ENCODE peak calls at places on chromosome 1, in nine cellular contexts. One of them, this sample, is unnamed.

GRCh38 chr1:10628685-10629084 is 153.9 kb downstream of the PEX14 start:
- DNase-seq in foreskin fibroblast: no peak
- DNase-seq in cardiac muscle cell: peak
- DNase-seq in left ventricle myocardium inferior: peak
- DNase-seq in tibial nerve: peak
- DNase-seq in fibroblast of mammary gland: peak
- DNase-seq in neural progenitor cell: no peak
- DNase-seq in CD4-positive, alpha-beta memory T cell: no peak
- DNase-seq in osteoblast: peak
- DNase-seq in this sample: no peak

GRCh38 chr1:29636936-29637335 is 400.6 kb downstream of the PTPRU start:
- DNase-seq in left ventricle myocardium inferior: no peak
- DNase-seq in cardiac muscle cell: no peak
- DNase-seq in foreskin fibroblast: no peak
- DNase-seq in CD4-positive, alpha-beta memory T cell: no peak
- DNase-seq in osteoblast: no peak
- DNase-seq in neural progenitor cell: no peak
- DNase-seq in tibial nerve: no peak
- DNase-seq in fibroblast of mammary gland: no peak
- DNase-seq in this sample: no peak

GRCh38 chr1:167762061-167762746 is 40.4 kb downstream of the MPZL1 start:
- DNase-seq in osteoblast: no peak
- DNase-seq in cardiac muscle cell: no peak
- DNase-seq in CD4-positive, alpha-beta memory T cell: peak
- DNase-seq in tibial nerve: no peak
- DNase-seq in neural progenitor cell: no peak
- DNase-seq in left ventricle myocardium inferior: no peak
- DNase-seq in foreskin fibroblast: no peak
- DNase-seq in fibroblast of mammary gland: no peak
- DNase-seq in this sample: no peak

GRCh38 chr1:39752703-39753102 is 14.0 kb downstream of the PPIE start:
- DNase-seq in foreskin fibroblast: no peak
- DNase-seq in CD4-positive, alpha-beta memory T cell: no peak
- DNase-seq in neural progenitor cell: no peak
- DNase-seq in left ventricle myocardium inferior: no peak
- DNase-seq in tibial nerve: no peak
- DNase-seq in cardiac muscle cell: no peak
- DNase-seq in fibroblast of mammary gland: no peak
- DNase-seq in osteoblast: no peak
- DNase-seq in this sample: no peak

GRCh38 chr1:247079141-247079874 is 697 bp upstream of the ZNF670 start:
- DNase-seq in cardiac muscle cell: no peak
- DNase-seq in foreskin fibroblast: no peak
- DNase-seq in left ventricle myocardium inferior: no peak
- DNase-seq in CD4-positive, alpha-beta memory T cell: peak
- DNase-seq in fibroblast of mammary gland: peak
- DNase-seq in neural progenitor cell: peak
- DNase-seq in tibial nerve: no peak
- DNase-seq in osteoblast: no peak
- DNase-seq in this sample: no peak

GRCh38 chr1:194908643-194909042 is 1699.6 kb downstream of the KCNT2 start:
- DNase-seq in cardiac muscle cell: no peak
- DNase-seq in foreskin fibroblast: no peak
- DNase-seq in left ventricle myocardium inferior: no peak
- DNase-seq in osteoblast: no peak
- DNase-seq in fibroblast of mammary gland: no peak
- DNase-seq in tibial nerve: no peak
- DNase-seq in neural progenitor cell: no peak
- DNase-seq in CD4-positive, alpha-beta memory T cell: no peak
- DNase-seq in this sample: no peak

GRCh38 chr1:5734996-5735395 is 257.2 kb downstream of the NPHP4 start:
- DNase-seq in cardiac muscle cell: no peak
- DNase-seq in osteoblast: no peak
- DNase-seq in fibroblast of mammary gland: no peak
- DNase-seq in tibial nerve: no peak
- DNase-seq in foreskin fibroblast: no peak
- DNase-seq in left ventricle myocardium inferior: no peak
- DNase-seq in CD4-positive, alpha-beta memory T cell: no peak
- DNase-seq in neural progenitor cell: no peak
- DNase-seq in this sample: no peak

GRCh38 chr1:159076753-159077656 is at the start of gene AIM2:
- DNase-seq in osteoblast: peak
- DNase-seq in tibial nerve: no peak
- DNase-seq in neural progenitor cell: no peak
- DNase-seq in fibroblast of mammary gland: peak
- DNase-seq in cardiac muscle cell: no peak
- DNase-seq in left ventricle myocardium inferior: no peak
- DNase-seq in foreskin fibroblast: peak
- DNase-seq in CD4-positive, alpha-beta memory T cell: peak
- DNase-seq in this sample: no peak

GRCh38 chr1:29379438-29380073 is 143.2 kb downstream of the PTPRU start:
- DNase-seq in osteoblast: no peak
- DNase-seq in neural progenitor cell: peak
- DNase-seq in foreskin fibroblast: no peak
- DNase-seq in cardiac muscle cell: peak
- DNase-seq in left ventricle myocardium inferior: no peak
- DNase-seq in CD4-positive, alpha-beta memory T cell: no peak
- DNase-seq in tibial nerve: no peak
- DNase-seq in fibroblast of mammary gland: peak
- DNase-seq in this sample: no peak

GRCh38 chr1:28232558-28233263 is at the start of gene DNAJC8:
- DNase-seq in osteoblast: peak
- DNase-seq in CD4-positive, alpha-beta memory T cell: peak
- DNase-seq in foreskin fibroblast: peak
- DNase-seq in left ventricle myocardium inferior: peak
- DNase-seq in tibial nerve: peak
- DNase-seq in neural progenitor cell: peak
- DNase-seq in fibroblast of mammary gland: peak
- DNase-seq in cardiac muscle cell: peak
- DNase-seq in this sample: peak

GRCh38 chr1:228968841-228969606 is 233.7 kb downstream of the RHOU start:
- DNase-seq in CD4-positive, alpha-beta memory T cell: no peak
- DNase-seq in osteoblast: peak
- DNase-seq in cardiac muscle cell: no peak
- DNase-seq in foreskin fibroblast: no peak
- DNase-seq in neural progenitor cell: peak
- DNase-seq in tibial nerve: no peak
- DNase-seq in fibroblast of mammary gland: no peak
- DNase-seq in left ventricle myocardium inferior: no peak
- DNase-seq in this sample: peak

GRCh38 chr1:67771776-67772175 is 61.5 kb downstream of the GNG12 start:
- DNase-seq in cardiac muscle cell: peak
- DNase-seq in foreskin fibroblast: no peak
- DNase-seq in fibroblast of mammary gland: no peak
- DNase-seq in neural progenitor cell: no peak
- DNase-seq in osteoblast: no peak
- DNase-seq in CD4-positive, alpha-beta memory T cell: no peak
- DNase-seq in left ventricle myocardium inferior: no peak
- DNase-seq in tibial nerve: no peak
- DNase-seq in this sample: no peak

GRCh38 chr1:89698020-89698560 is 65.2 kb downstream of the LRRC8C start:
- DNase-seq in osteoblast: no peak
- DNase-seq in foreskin fibroblast: no peak
- DNase-seq in CD4-positive, alpha-beta memory T cell: no peak
- DNase-seq in tibial nerve: no peak
- DNase-seq in cardiac muscle cell: no peak
- DNase-seq in left ventricle myocardium inferior: no peak
- DNase-seq in fibroblast of mammary gland: peak
- DNase-seq in neural progenitor cell: no peak
- DNase-seq in this sample: no peak

GRCh38 chr1:235270625-235271024 is 57.4 kb downstream of the ARID4B start:
- DNase-seq in neural progenitor cell: no peak
- DNase-seq in fibroblast of mammary gland: peak
- DNase-seq in CD4-positive, alpha-beta memory T cell: peak
- DNase-seq in osteoblast: peak
- DNase-seq in left ventricle myocardium inferior: no peak
- DNase-seq in tibial nerve: no peak
- DNase-seq in foreskin fibroblast: peak
- DNase-seq in cardiac muscle cell: peak
- DNase-seq in this sample: no peak

GRCh38 chr1:110094931-110095654 is 17.1 kb upstream of the UBL4B start:
- DNase-seq in tibial nerve: no peak
- DNase-seq in cardiac muscle cell: no peak
- DNase-seq in osteoblast: no peak
- DNase-seq in neural progenitor cell: no peak
- DNase-seq in fibroblast of mammary gland: no peak
- DNase-seq in foreskin fibroblast: no peak
- DNase-seq in CD4-positive, alpha-beta memory T cell: no peak
- DNase-seq in left ventricle myocardium inferior: no peak
- DNase-seq in this sample: no peak

GRCh38 chr1:69058454-69058853 is 509.3 kb upstream of the LRRC7 start:
- DNase-seq in CD4-positive, alpha-beta memory T cell: no peak
- DNase-seq in fibroblast of mammary gland: no peak
- DNase-seq in foreskin fibroblast: no peak
- DNase-seq in neural progenitor cell: no peak
- DNase-seq in osteoblast: no peak
- DNase-seq in left ventricle myocardium inferior: no peak
- DNase-seq in cardiac muscle cell: no peak
- DNase-seq in tibial nerve: no peak
- DNase-seq in this sample: no peak

GRCh38 chr1:239802275-239802674 is 289.4 kb upstream of the FMN2 start:
- DNase-seq in tibial nerve: no peak
- DNase-seq in left ventricle myocardium inferior: no peak
- DNase-seq in neural progenitor cell: no peak
- DNase-seq in foreskin fibroblast: no peak
- DNase-seq in CD4-positive, alpha-beta memory T cell: peak
- DNase-seq in fibroblast of mammary gland: no peak
- DNase-seq in osteoblast: no peak
- DNase-seq in cardiac muscle cell: no peak
- DNase-seq in this sample: no peak

GRCh38 chr1:230158422-230159291 is 91.6 kb downstream of the GALNT2 start:
- DNase-seq in CD4-positive, alpha-beta memory T cell: no peak
- DNase-seq in osteoblast: no peak
- DNase-seq in fibroblast of mammary gland: no peak
- DNase-seq in tibial nerve: no peak
- DNase-seq in foreskin fibroblast: no peak
- DNase-seq in left ventricle myocardium inferior: no peak
- DNase-seq in neural progenitor cell: peak
- DNase-seq in cardiac muscle cell: no peak
- DNase-seq in this sample: peak
- H3K4me3 ChIP-seq in CD4-positive, alpha-beta memory T cell: no peak
- H3K4me3 ChIP-seq in osteoblast: no peak
- H3K4me3 ChIP-seq in fibroblast of mammary gland: no peak
- H3K4me3 ChIP-seq in tibial nerve: no peak
- H3K4me3 ChIP-seq in foreskin fibroblast: no peak
- H3K4me3 ChIP-seq in left ventricle myocardium inferior: no peak
- H3K4me3 ChIP-seq in neural progenitor cell: no peak
- H3K4me3 ChIP-seq in cardiac muscle cell: no peak
- H3K4me3 ChIP-seq in this sample: no peak

DNA sequence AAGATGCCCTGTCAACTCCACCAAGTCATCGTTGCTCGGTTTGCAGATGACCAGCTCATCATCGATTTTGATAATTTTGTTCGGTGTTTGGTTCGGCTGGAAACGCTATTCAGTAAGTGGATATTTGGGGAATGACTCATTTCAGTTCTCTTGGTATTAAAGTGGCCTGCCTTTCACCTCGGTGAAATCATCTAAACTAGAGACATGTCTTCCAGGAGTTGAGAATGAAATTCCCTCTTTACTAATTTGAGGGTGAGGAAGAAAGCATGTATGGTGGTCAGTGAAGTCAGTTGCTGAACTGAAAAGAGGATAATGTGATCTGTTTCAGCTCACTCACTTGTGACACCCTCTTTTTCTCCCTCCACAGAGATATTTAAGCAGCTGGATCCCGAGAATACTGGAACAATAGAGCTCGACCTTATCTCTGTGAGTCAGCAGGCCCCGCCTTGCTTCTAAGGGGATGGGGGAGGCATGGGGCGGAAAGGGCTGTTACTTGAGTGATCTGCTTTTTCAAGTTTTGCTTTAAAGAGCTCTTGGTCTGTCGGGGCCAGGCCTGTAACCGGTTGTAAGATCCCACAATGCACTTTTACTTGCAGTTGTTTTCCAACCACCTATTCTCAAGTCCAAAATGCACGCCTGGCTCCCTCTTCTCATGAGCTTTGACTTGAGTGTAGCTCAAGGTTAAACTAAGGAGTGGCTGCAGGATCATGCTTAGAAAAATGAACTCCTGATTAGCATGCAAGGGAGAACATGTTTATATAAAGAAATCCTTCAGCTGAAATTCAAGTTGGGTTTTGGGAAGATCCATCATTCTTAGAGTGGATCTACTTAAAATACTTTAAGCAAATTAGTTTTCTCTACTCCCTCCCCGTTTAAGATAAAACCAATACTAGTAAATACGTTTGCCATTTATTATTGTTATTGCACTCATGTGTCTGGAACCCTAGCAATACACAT is 59.8 kb downstream of the CAPN2 start:
- DNase-seq in foreskin fibroblast: peak
- DNase-seq in cardiac muscle cell: peak
- DNase-seq in neural progenitor cell: peak
- DNase-seq in tibial nerve: peak
- DNase-seq in osteoblast: peak
- DNase-seq in fibroblast of mammary gland: peak
- DNase-seq in CD4-positive, alpha-beta memory T cell: no peak
- DNase-seq in left ventricle myocardium inferior: peak
- DNase-seq in this sample: no peak
- H3K4me3 ChIP-seq in foreskin fibroblast: no peak
- H3K4me3 ChIP-seq in cardiac muscle cell: no peak
- H3K4me3 ChIP-seq in neural progenitor cell: no peak
- H3K4me3 ChIP-seq in tibial nerve: no peak
- H3K4me3 ChIP-seq in osteoblast: peak
- H3K4me3 ChIP-seq in fibroblast of mammary gland: no peak
- H3K4me3 ChIP-seq in CD4-positive, alpha-beta memory T cell: no peak
- H3K4me3 ChIP-seq in left ventricle myocardium inferior: peak
- H3K4me3 ChIP-seq in this sample: no peak

GRCh38 chr1:163068716-163069115 is 445 bp upstream of the RGS4 start:
- DNase-seq in left ventricle myocardium inferior: no peak
- DNase-seq in tibial nerve: no peak
- DNase-seq in cardiac muscle cell: peak
- DNase-seq in CD4-positive, alpha-beta memory T cell: no peak
- DNase-seq in osteoblast: no peak
- DNase-seq in neural progenitor cell: no peak
- DNase-seq in foreskin fibroblast: no peak
- DNase-seq in fibroblast of mammary gland: peak
- DNase-seq in this sample: no peak
- H3K4me3 ChIP-seq in left ventricle myocardium inferior: peak
- H3K4me3 ChIP-seq in tibial nerve: no peak
- H3K4me3 ChIP-seq in cardiac muscle cell: peak
- H3K4me3 ChIP-seq in CD4-positive, alpha-beta memory T cell: no peak
- H3K4me3 ChIP-seq in osteoblast: peak
- H3K4me3 ChIP-seq in neural progenitor cell: peak
- H3K4me3 ChIP-seq in foreskin fibroblast: peak
- H3K4me3 ChIP-seq in fibroblast of mammary gland: peak
- H3K4me3 ChIP-seq in this sample: no peak

DNA sequence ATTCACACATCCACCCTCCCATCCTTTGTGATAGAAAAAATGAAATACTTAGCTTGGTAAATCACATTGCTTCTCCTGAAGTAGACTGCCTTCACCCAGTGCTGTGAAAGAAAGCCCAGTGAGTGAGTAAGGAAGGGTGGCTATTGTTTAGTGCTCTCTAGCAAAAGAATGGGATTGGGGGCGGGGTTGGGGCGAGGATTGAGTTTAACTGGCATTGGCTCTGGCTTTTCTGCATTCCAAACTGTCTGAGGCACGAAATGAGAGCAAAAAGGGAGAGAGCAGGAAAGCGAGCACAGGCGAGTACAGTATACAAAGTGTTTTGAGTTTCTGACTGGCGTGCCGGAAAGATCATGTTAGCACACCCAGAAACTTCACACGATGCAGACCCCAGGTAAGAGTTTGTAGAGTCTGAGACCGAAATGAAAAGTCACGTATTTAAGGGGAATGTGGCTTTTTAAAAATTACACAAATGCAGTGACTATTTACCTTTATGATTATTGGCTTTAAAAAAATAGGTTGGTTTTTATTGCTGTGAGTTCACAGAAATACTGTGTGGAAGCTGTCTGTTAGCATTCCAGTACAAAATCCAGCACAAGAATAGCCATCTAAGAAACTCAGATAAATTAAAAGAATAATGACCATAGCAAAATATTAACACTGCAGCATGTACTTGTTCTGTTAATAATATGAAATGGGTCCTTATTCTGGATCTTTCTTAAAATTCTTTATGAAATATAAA is 155.4 kb downstream of the CLEC20A start:
- DNase-seq in CD4-positive, alpha-beta memory T cell: no peak
- DNase-seq in left ventricle myocardium inferior: peak
- DNase-seq in cardiac muscle cell: peak
- DNase-seq in osteoblast: peak
- DNase-seq in neural progenitor cell: peak
- DNase-seq in tibial nerve: peak
- DNase-seq in fibroblast of mammary gland: peak
- DNase-seq in foreskin fibroblast: peak
- DNase-seq in this sample: no peak
- H3K4me3 ChIP-seq in CD4-positive, alpha-beta memory T cell: no peak
- H3K4me3 ChIP-seq in left ventricle myocardium inferior: peak
- H3K4me3 ChIP-seq in cardiac muscle cell: peak
- H3K4me3 ChIP-seq in osteoblast: peak
- H3K4me3 ChIP-seq in neural progenitor cell: peak
- H3K4me3 ChIP-seq in tibial nerve: peak
- H3K4me3 ChIP-seq in fibroblast of mammary gland: no peak
- H3K4me3 ChIP-seq in foreskin fibroblast: peak
- H3K4me3 ChIP-seq in this sample: no peak